ENCODE peak calls at places on chromosomes 1 and 21, in eight cellular contexts. K is C1 segment of cervical spinal cord; N is CD8-positive, alpha-beta memory T cell; I is left cardiac atrium; F is COR-L47; H is DMS153; W is CD4-positive, CD25-positive, alpha-beta regulatory T cell; U is hypothalamus. L is an unnamed sample.

GRCh38 chr1:89022167-89022959 is at the start of gene GBP3:
- DNase-seq in H (peak; percentile 46), I (no peak), U (no peak), N (peak; percentile 34), F (peak; percentile 1), K (no peak), W (peak; percentile 47), L (peak; percentile 86)

GRCh38 chr1:84997667-84998600 is 1.0 kb upstream of the MCOLN2 start:
- DNase-seq in U (no peak), F (no peak), K (no peak), H (no peak), I (no peak), N (no peak), W (no peak), L (peak; percentile 35)

GRCh38 chr1:182059936-182060335 is 1.6 kb downstream of the ZNF648 start:
- DNase-seq in K (peak; percentile 21), N (no peak), F (no peak), H (no peak), W (no peak), I (no peak), U (no peak), L (no peak)

GRCh38 chr21:33124879-33125278 is 54.9 kb downstream of the OLIG1 start:
- DNase-seq in I (no peak), K (no peak), U (no peak), H (no peak), W (no peak), N (no peak), F (no peak), L (no peak)

GRCh38 chr21:36706482-36706852 is 7.6 kb downstream of the SIM2 start:
- DNase-seq in N (no peak), K (no peak), U (no peak), W (no peak), I (no peak), H (no peak), F (no peak), L (no peak)

GRCh38 chr1:98323906-98324358 is 337.6 kb upstream of the SNX7 start:
- DNase-seq in I (peak; percentile 38), N (peak; percentile 33), W (no peak), F (no peak), U (no peak), H (no peak), K (no peak), L (peak; percentile 93)

GRCh38 chr21:28138272-28138671 is 854.4 kb downstream of the LTN1 start:
- DNase-seq in U (no peak), K (no peak), I (no peak), W (no peak), H (no peak), F (no peak), N (no peak), L (peak; percentile 46)

GRCh38 chr1:63817152-63817667 is 43.4 kb downstream of the ROR1 start:
- DNase-seq in N (no peak), W (no peak), H (peak; percentile 70), F (peak; percentile 62), I (no peak), U (no peak), K (no peak), L (peak; percentile 40)

GRCh38 chr1:167270230-167270817 is 49.6 kb downstream of the POU2F1 start:
- DNase-seq in K (no peak), H (no peak), N (no peak), U (no peak), W (no peak), F (no peak), I (no peak), L (no peak)

GRCh38 chr1:240526321-240526720 is 85.6 kb downstream of the GREM2 start:
- DNase-seq in W (no peak), U (no peak), K (no peak), F (no peak), I (no peak), H (no peak), N (no peak), L (no peak)

GRCh38 chr1:240189386-240189989 is 97.8 kb downstream of the FMN2 start:
- DNase-seq in I (no peak), H (peak; percentile 1), K (no peak), W (peak; percentile 6), U (no peak), N (no peak), F (peak; percentile 17), L (peak; percentile 48)

GRCh38 chr1:90616395-90616794 is 100.7 kb downstream of the BARHL2 start:
- DNase-seq in H (no peak), K (no peak), F (peak; percentile 18), I (no peak), W (no peak), N (no peak), U (no peak), L (no peak)

GRCh38 chr1:226002667-226003501 is 3.7 kb upstream of the SDE2 start:
- DNase-seq in I (peak; percentile 81), F (peak; percentile 93), W (no peak), H (peak; percentile 93), U (no peak), K (peak; percentile 46), N (no peak), L (peak; percentile 21)

GRCh38 chr1:225812488-225813249 is 2.7 kb downstream of the EPHX1 start:
- DNase-seq in U (no peak), K (no peak), H (no peak), F (no peak), W (no peak), I (no peak), N (no peak), L (no peak)

GRCh38 chr1:31788138-31788824 is 24.1 kb upstream of the ADGRB2 start:
- DNase-seq in I (peak; percentile 94), H (peak; percentile 84), W (peak; percentile 86), N (peak; percentile 87), K (peak; percentile 89), U (peak; percentile 84), F (no peak), L (peak; percentile 93)

GRCh38 chr1:243595527-243596206 is 254.4 kb downstream of the AKT3 start:
- DNase-seq in I (no peak), W (peak; percentile 17), F (no peak), N (no peak), H (no peak), K (no peak), U (no peak), L (peak; percentile 19)

GRCh38 chr1:151369621-151370048 is 2.9 kb downstream of the SELENBP1 start:
- DNase-seq in K (no peak), I (no peak), W (no peak), F (no peak), H (no peak), N (no peak), U (no peak), L (no peak)

GRCh38 chr1:182173791-182174190 is 112.3 kb upstream of the ZNF648 start:
- DNase-seq in F (no peak), K (peak; percentile 14), U (no peak), W (no peak), I (peak; percentile 35), N (no peak), H (no peak), L (no peak)

GRCh38 chr1:24762133-24762676 is 17.0 kb downstream of the CLIC4 start:
- DNase-seq in U (no peak), I (no peak), W (no peak), H (no peak), N (no peak), K (no peak), F (no peak), L (peak; percentile 90)